ENCODE peak calls at places on chromosomes 11 and 22, in six cellular contexts. I is AG04449, L is fibroblast of villous mesenchyme, K is HS-27A, C is HuH-7.5, F is GM23338. W is an unnamed sample.

GRCh38 chr11:73651661-73652045 is 5.3 kb downstream of the PLEKHB1 start:
- DNase-seq in F (no peak), I (no peak), L (no peak), K (no peak), C (no peak), W (no peak)

GRCh38 chr22:25353516-25354445 is 134.3 kb downstream of the CRYBB2 start:
- DNase-seq in F (no peak), K (no peak), I (no peak), C (no peak), L (no peak), W (no peak)

GRCh38 chr22:22452211-22452610 is 56.3 kb downstream of the ZNF280B start:
- DNase-seq in I (no peak), C (no peak), L (no peak), F (no peak), K (no peak), W (no peak)

GRCh38 chr11:59473015-59473414 is at the start of gene OR4D10:
- DNase-seq in F (no peak), I (no peak), K (no peak), L (no peak), C (no peak), W (no peak)

GRCh38 chr11:47270331-47271271 is 668 bp downstream of the MADD start:
- DNase-seq in L (peak), I (no peak), K (no peak), F (peak), C (peak), W (no peak)

GRCh38 chr11:73866586-73866996 is 10.1 kb downstream of the COA4 start:
- DNase-seq in F (no peak), C (no peak), I (peak), L (peak), K (no peak), W (no peak)

GRCh38 chr11:95767498-95767897 is 22.1 kb downstream of the FAM76B start:
- DNase-seq in K (no peak), C (no peak), L (peak), F (no peak), I (no peak), W (no peak)

GRCh38 chr11:13135385-13136271 is 126.5 kb downstream of the RASSF10 start:
- DNase-seq in L (peak), F (peak), K (peak), C (no peak), I (peak), W (no peak)

GRCh38 chr22:43365715-43366440 is 22.7 kb upstream of the SCUBE1 start:
- DNase-seq in C (no peak), K (no peak), F (no peak), I (no peak), L (no peak), W (no peak)

GRCh38 chr11:99281331-99281730 is 260.6 kb downstream of the CNTN5 start:
- DNase-seq in I (no peak), C (no peak), F (no peak), K (no peak), L (no peak), W (no peak)

GRCh38 chr11:27464155-27464759 is 8.3 kb downstream of the LGR4 start:
- DNase-seq in I (no peak), F (peak), C (no peak), K (no peak), L (no peak), W (no peak)

GRCh38 chr22:28019360-28019759 is 100.3 kb upstream of the PITPNB start:
- DNase-seq in L (no peak), I (no peak), C (no peak), F (no peak), K (no peak), W (no peak)

GRCh38 chr11:41050791-41051190 is 408.7 kb downstream of the LRRC4C start:
- DNase-seq in C (no peak), K (no peak), F (no peak), I (no peak), L (no peak), W (no peak)

GRCh38 chr11:12845739-12846358 is 163.3 kb upstream of the RASSF10 start:
- DNase-seq in K (no peak), F (peak), C (peak), I (no peak), L (peak), W (no peak)

GRCh38 chr11:16397355-16397754 is 41.0 kb upstream of the SOX6 start:
- DNase-seq in K (no peak), F (no peak), L (no peak), C (no peak), I (no peak), W (no peak)

GRCh38 chr11:16987205-16987568 is 27.0 kb downstream of the PLEKHA7 start:
- DNase-seq in I (no peak), L (no peak), K (no peak), F (peak), C (no peak), W (no peak)

GRCh38 chr11:107931206-107931605 is 3.0 kb downstream of the RAB39A start:
- DNase-seq in I (no peak), F (no peak), K (no peak), L (no peak), C (no peak), W (no peak)

GRCh38 chr11:2721163-2721935 is 21.6 kb upstream of the KCNQ1OT1 start:
- DNase-seq in L (no peak), F (peak), C (no peak), I (no peak), K (no peak), W (no peak)

GRCh38 chr11:9823887-9824385 is 160.1 kb downstream of the SWAP70 start:
- DNase-seq in K (no peak), F (no peak), I (no peak), C (no peak), L (no peak), W (no peak)

GRCh38 chr11:13883042-13883441 is 79.5 kb upstream of the SPON1 start:
- DNase-seq in K (no peak), F (no peak), C (no peak), L (no peak), I (no peak), W (peak)

GRCh38 chr22:20794132-20794990 is 20.4 kb downstream of the SERPIND1 start:
- DNase-seq in F (peak), I (no peak), K (no peak), L (no peak), C (no peak), W (no peak)

GRCh38 chr22:37623075-37624016 is 14.7 kb downstream of the GGA1 start:
- DNase-seq in L (peak), I (no peak), K (no peak), F (peak), C (peak), W (no peak)

GRCh38 chr22:40463017-40463631 is 92.7 kb downstream of the SGSM3 start:
- DNase-seq in F (no peak), C (no peak), K (no peak), L (no peak), I (no peak), W (peak)

GRCh38 chr11:67286621-67287333 is 2.3 kb upstream of the ANKRD13D start:
- DNase-seq in C (no peak), I (no peak), K (no peak), L (no peak), F (peak), W (no peak)

GRCh38 chr22:19669570-19669969 is 44.7 kb upstream of the SEPTIN5 start:
- DNase-seq in C (no peak), I (no peak), L (no peak), F (no peak), K (no peak), W (no peak)

W was measured in Jurkat, Clone E6-1.